ENCODE peak calls at places on chromosomes 5 and 9, in six cellular contexts. One of them, this sample, is unnamed. For H3K36me3 and H3K27me3, the result is how much of the 10 kb centered on the place peaks cover.

GRCh38 chr9:127714916-127715442 is 484 bp downstream of the PTRH1 start:
- DNase-seq in mammary epithelial cell: peak
- DNase-seq in uterus: no peak
- DNase-seq in SK-N-SH: peak
- DNase-seq in spleen: peak
- DNase-seq in testis: no peak
- DNase-seq in this sample: peak

GRCh38 chr5:61641748-61642565 is 309.9 kb downstream of the ZSWIM6 start:
- DNase-seq in mammary epithelial cell: no peak
- DNase-seq in uterus: no peak
- DNase-seq in SK-N-SH: no peak
- DNase-seq in spleen: no peak
- DNase-seq in testis: no peak
- DNase-seq in this sample: no peak

GRCh38 chr5:132483661-132484385 is 6.8 kb downstream of the IRF1 start:
- DNase-seq in mammary epithelial cell: no peak
- DNase-seq in uterus: no peak
- DNase-seq in SK-N-SH: no peak
- DNase-seq in spleen: peak
- DNase-seq in testis: no peak
- DNase-seq in this sample: no peak

GRCh38 chr5:161385080-161385479 is 161.4 kb downstream of the GABRB2 start:
- DNase-seq in mammary epithelial cell: no peak
- DNase-seq in uterus: no peak
- DNase-seq in SK-N-SH: no peak
- DNase-seq in spleen: no peak
- DNase-seq in testis: no peak
- DNase-seq in this sample: no peak

GRCh38 chr9:37617837-37618236 is 25.4 kb upstream of the TOMM5 start:
- DNase-seq in mammary epithelial cell: no peak
- DNase-seq in uterus: no peak
- DNase-seq in SK-N-SH: no peak
- DNase-seq in spleen: no peak
- DNase-seq in testis: no peak
- DNase-seq in this sample: no peak

GRCh38 chr5:35003018-35003957 is 44.5 kb downstream of the AGXT2 start:
- DNase-seq in mammary epithelial cell: peak
- DNase-seq in uterus: peak
- DNase-seq in SK-N-SH: peak
- DNase-seq in spleen: no peak
- DNase-seq in testis: peak
- DNase-seq in this sample: peak

GRCh38 chr5:43497311-43498104 is 13.8 kb upstream of the TMEM267 start:
- DNase-seq in mammary epithelial cell: no peak
- DNase-seq in uterus: no peak
- DNase-seq in SK-N-SH: no peak
- DNase-seq in spleen: no peak
- DNase-seq in testis: no peak
- DNase-seq in this sample: no peak

GRCh38 chr9:117019242-117019641 is 332.1 kb downstream of the TRIM32 start:
- DNase-seq in mammary epithelial cell: no peak
- DNase-seq in uterus: no peak
- DNase-seq in SK-N-SH: no peak
- DNase-seq in spleen: no peak
- DNase-seq in testis: no peak
- DNase-seq in this sample: no peak

GRCh38 chr5:39513236-39513635 is 88.5 kb upstream of the DAB2 start:
- DNase-seq in mammary epithelial cell: peak
- DNase-seq in uterus: no peak
- DNase-seq in SK-N-SH: no peak
- DNase-seq in spleen: no peak
- DNase-seq in testis: no peak
- DNase-seq in this sample: no peak

GRCh38 chr9:114316605-114317230 is 6.2 kb upstream of the ORM1 start:
- DNase-seq in mammary epithelial cell: no peak
- DNase-seq in uterus: peak
- DNase-seq in SK-N-SH: no peak
- DNase-seq in spleen: no peak
- DNase-seq in testis: peak
- DNase-seq in this sample: peak

GRCh38 chr5:100590867-100591266 is 55.7 kb downstream of the FAM174A start:
- DNase-seq in mammary epithelial cell: no peak
- DNase-seq in uterus: no peak
- DNase-seq in SK-N-SH: no peak
- DNase-seq in spleen: no peak
- DNase-seq in testis: no peak
- DNase-seq in this sample: no peak

GRCh38 chr9:124110307-124110915 is 98.8 kb downstream of the LHX2 start:
- DNase-seq in mammary epithelial cell: peak
- DNase-seq in uterus: peak
- DNase-seq in SK-N-SH: no peak
- DNase-seq in spleen: no peak
- DNase-seq in testis: peak
- DNase-seq in this sample: peak

GRCh38 chr9:118170032-118170955 is 466.1 kb downstream of the TLR4 start:
- DNase-seq in mammary epithelial cell: peak
- DNase-seq in uterus: no peak
- DNase-seq in SK-N-SH: peak
- DNase-seq in spleen: no peak
- DNase-seq in testis: peak
- DNase-seq in this sample: peak

GRCh38 chr9:129283290-129283691 is 105.2 kb upstream of the IER5L start:
- DNase-seq in mammary epithelial cell: no peak
- DNase-seq in uterus: no peak
- DNase-seq in SK-N-SH: no peak
- DNase-seq in spleen: peak
- DNase-seq in testis: peak
- DNase-seq in this sample: no peak

GRCh38 chr9:106441283-106441682 is 421.7 kb upstream of the ZNF462 start:
- DNase-seq in mammary epithelial cell: no peak
- DNase-seq in uterus: no peak
- DNase-seq in SK-N-SH: no peak
- DNase-seq in spleen: no peak
- DNase-seq in testis: no peak
- DNase-seq in this sample: no peak

GRCh38 chr5:120509056-120509455 is 45.0 kb downstream of the PRR16 start:
- DNase-seq in mammary epithelial cell: no peak
- DNase-seq in uterus: no peak
- DNase-seq in SK-N-SH: no peak
- DNase-seq in spleen: no peak
- DNase-seq in testis: no peak
- DNase-seq in this sample: no peak

GRCh38 chr9:132319421-132320110 is 35.2 kb downstream of the SETX start:
- DNase-seq in mammary epithelial cell: no peak
- DNase-seq in uterus: no peak
- DNase-seq in SK-N-SH: no peak
- DNase-seq in spleen: no peak
- DNase-seq in testis: no peak
- DNase-seq in this sample: peak

GRCh38 chr5:43631182-43631910 is 28.4 kb downstream of the NNT start:
- DNase-seq in mammary epithelial cell: peak
- DNase-seq in uterus: peak
- DNase-seq in SK-N-SH: peak
- DNase-seq in spleen: no peak
- DNase-seq in testis: peak
- DNase-seq in this sample: peak

GRCh38 chr9:21812415-21812814 is 10.0 kb downstream of the MTAP start:
- DNase-seq in mammary epithelial cell: peak
- DNase-seq in uterus: no peak
- DNase-seq in SK-N-SH: no peak
- DNase-seq in spleen: no peak
- DNase-seq in testis: no peak
- DNase-seq in this sample: no peak

GRCh38 chr5:77906806-77907205 is 130.7 kb upstream of the TBCA start:
- DNase-seq in mammary epithelial cell: peak
- DNase-seq in uterus: no peak
- DNase-seq in SK-N-SH: no peak
- DNase-seq in spleen: no peak
- DNase-seq in testis: no peak
- DNase-seq in this sample: no peak

GRCh38 chr9:18379073-18379811 is 94.7 kb upstream of the ADAMTSL1 start:
- DNase-seq in mammary epithelial cell: peak
- DNase-seq in uterus: no peak
- DNase-seq in SK-N-SH: no peak
- DNase-seq in spleen: no peak
- DNase-seq in testis: no peak
- DNase-seq in this sample: no peak

GRCh38 chr5:13591621-13592020 is 352.9 kb downstream of the DNAH5 start:
- DNase-seq in mammary epithelial cell: peak
- DNase-seq in uterus: no peak
- DNase-seq in SK-N-SH: no peak
- DNase-seq in spleen: no peak
- DNase-seq in testis: no peak
- DNase-seq in this sample: no peak

GRCh38 chr9:4831119-4831518 is 38.4 kb downstream of the RCL1 start:
- DNase-seq in mammary epithelial cell: no peak
- DNase-seq in uterus: no peak
- DNase-seq in SK-N-SH: no peak
- DNase-seq in spleen: no peak
- DNase-seq in testis: no peak
- DNase-seq in this sample: no peak

GRCh38 chr5:140611020-140611521 is 21.9 kb downstream of the CD14 start:
- DNase-seq in mammary epithelial cell: no peak
- DNase-seq in uterus: no peak
- DNase-seq in SK-N-SH: no peak
- DNase-seq in spleen: no peak
- DNase-seq in testis: no peak
- DNase-seq in this sample: no peak

GRCh38 chr9:69570091-69570451 is 102.1 kb downstream of the APBA1 start:
- DNase-seq in mammary epithelial cell: no peak
- DNase-seq in uterus: no peak
- DNase-seq in SK-N-SH: no peak
- DNase-seq in spleen: no peak
- DNase-seq in testis: no peak
- DNase-seq in this sample: no peak
- H3K4me3 ChIP-seq in mammary epithelial cell: no peak
- H3K4me3 ChIP-seq in uterus: no peak
- H3K4me3 ChIP-seq in SK-N-SH: peak
- H3K4me3 ChIP-seq in spleen: no peak
- H3K4me3 ChIP-seq in testis: no peak
- H3K4me3 ChIP-seq in this sample: no peak

GRCh38 chr5:111262815-111263214 is 38.6 kb downstream of the CAMK4 start:
- DNase-seq in mammary epithelial cell: no peak
- DNase-seq in uterus: no peak
- DNase-seq in SK-N-SH: no peak
- DNase-seq in spleen: no peak
- DNase-seq in testis: no peak
- DNase-seq in this sample: no peak

GRCh38 chr5:111266491-111266890 is 42.3 kb downstream of the CAMK4 start:
- DNase-seq in mammary epithelial cell: peak
- DNase-seq in uterus: no peak
- DNase-seq in SK-N-SH: no peak
- DNase-seq in spleen: no peak
- DNase-seq in testis: no peak
- DNase-seq in this sample: no peak

GRCh38 chr5:111261610-111262009 is 37.4 kb downstream of the CAMK4 start:
- DNase-seq in mammary epithelial cell: peak
- DNase-seq in uterus: no peak
- DNase-seq in SK-N-SH: no peak
- DNase-seq in spleen: no peak
- DNase-seq in testis: no peak
- DNase-seq in this sample: no peak

GRCh38 chr5:111259636-111260035 is 35.5 kb downstream of the CAMK4 start:
- DNase-seq in mammary epithelial cell: no peak
- DNase-seq in uterus: no peak
- DNase-seq in SK-N-SH: no peak
- DNase-seq in spleen: no peak
- DNase-seq in testis: no peak
- DNase-seq in this sample: no peak

GRCh38 chr5:111262153-111262552 is 38.0 kb downstream of the CAMK4 start:
- DNase-seq in mammary epithelial cell: no peak
- DNase-seq in uterus: no peak
- DNase-seq in SK-N-SH: no peak
- DNase-seq in spleen: no peak
- DNase-seq in testis: no peak
- DNase-seq in this sample: peak
- H3K36me3 ChIP-seq in mammary epithelial cell: under half
- H3K36me3 ChIP-seq in uterus: under half
- H3K36me3 ChIP-seq in SK-N-SH: under half
- H3K36me3 ChIP-seq in spleen: under half
- H3K36me3 ChIP-seq in testis: under half
- H3K36me3 ChIP-seq in this sample: under half

DNA sequence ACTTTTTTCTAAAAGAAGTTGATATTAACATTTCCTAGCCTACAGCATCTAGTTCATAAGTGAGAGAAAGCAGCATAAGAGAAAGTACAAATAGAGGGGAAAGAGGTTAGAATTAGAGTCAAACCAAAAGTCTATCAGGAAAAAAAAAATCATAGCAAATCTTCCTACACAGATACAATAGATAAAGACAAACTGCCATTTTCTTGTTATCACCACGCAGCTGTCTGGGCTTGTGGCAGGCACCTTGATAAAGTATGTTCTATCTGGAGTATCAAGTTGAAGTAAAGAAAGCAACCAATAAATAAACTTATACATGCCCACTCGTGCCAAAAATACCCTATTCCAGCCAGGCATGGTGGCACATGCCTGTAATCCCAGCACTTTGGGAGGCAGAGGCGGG is 5.3 kb upstream of the NR4A3 start:
- DNase-seq in mammary epithelial cell: no peak
- DNase-seq in uterus: no peak
- DNase-seq in SK-N-SH: no peak
- DNase-seq in spleen: no peak
- DNase-seq in testis: no peak
- DNase-seq in this sample: no peak
- H3K27me3 ChIP-seq in mammary epithelial cell: under half
- H3K27me3 ChIP-seq in uterus: under half
- H3K27me3 ChIP-seq in SK-N-SH: under half
- H3K27me3 ChIP-seq in spleen: under half
- H3K27me3 ChIP-seq in testis: under half
- H3K27me3 ChIP-seq in this sample: under half

GRCh38 chr5:51810592-51810991 is 427.3 kb downstream of the ISL1 start:
- DNase-seq in mammary epithelial cell: peak
- DNase-seq in uterus: no peak
- DNase-seq in SK-N-SH: no peak
- DNase-seq in spleen: no peak
- DNase-seq in testis: no peak
- DNase-seq in this sample: no peak

GRCh38 chr5:51816427-51816826 is 433.2 kb downstream of the ISL1 start:
- DNase-seq in mammary epithelial cell: peak
- DNase-seq in uterus: no peak
- DNase-seq in SK-N-SH: no peak
- DNase-seq in spleen: no peak
- DNase-seq in testis: no peak
- DNase-seq in this sample: no peak

GRCh38 chr5:51806677-51807076 is 423.4 kb downstream of the ISL1 start:
- DNase-seq in mammary epithelial cell: no peak
- DNase-seq in uterus: no peak
- DNase-seq in SK-N-SH: no peak
- DNase-seq in spleen: no peak
- DNase-seq in testis: no peak
- DNase-seq in this sample: no peak

DNA sequence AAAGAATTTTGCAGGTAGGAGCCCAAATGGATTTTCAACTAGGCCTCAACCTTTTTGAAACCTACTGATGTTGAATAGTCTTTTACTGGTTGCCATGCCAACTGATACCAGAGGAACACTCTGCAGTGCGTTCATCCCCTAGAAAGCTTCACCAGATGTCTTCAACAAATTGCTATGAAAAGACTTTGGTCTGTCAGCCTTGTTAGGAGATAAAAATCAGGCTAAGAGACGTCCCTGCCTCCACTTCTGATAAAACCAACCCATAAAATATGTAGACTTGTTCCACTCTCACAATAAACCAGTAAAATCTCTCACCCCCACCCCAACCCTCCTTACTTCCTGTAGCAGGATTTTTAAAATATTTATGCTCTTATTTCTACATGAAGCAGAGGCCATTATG is 428.6 kb downstream of the ISL1 start:
- DNase-seq in mammary epithelial cell: no peak
- DNase-seq in uterus: no peak
- DNase-seq in SK-N-SH: peak
- DNase-seq in spleen: no peak
- DNase-seq in testis: no peak
- DNase-seq in this sample: no peak
- H3K4me3 ChIP-seq in mammary epithelial cell: no peak
- H3K4me3 ChIP-seq in uterus: no peak
- H3K4me3 ChIP-seq in SK-N-SH: no peak
- H3K4me3 ChIP-seq in spleen: no peak
- H3K4me3 ChIP-seq in testis: no peak
- H3K4me3 ChIP-seq in this sample: no peak

This sample was measured in H7.